ENCODE peak calls at places on chromosomes 11 and 22, in nine cellular contexts. S is effector memory CD4-positive, alpha-beta T cell; L is esophagus squamous epithelium; M is heart left ventricle; E is body of pancreas; P is cardiac muscle cell; Z is stomach; V is RWPE2; A is coronary artery. W is an unnamed sample.

GRCh38 chr11:19664896-19665548 is 47.6 kb upstream of the NAV2 start:
- DNase-seq in M (peak), A (no peak), V (no peak), P (peak), L (no peak), E (no peak), Z (no peak), S (no peak), W (peak)

GRCh38 chr11:19615503-19615902 is 97.1 kb upstream of the NAV2 start:
- DNase-seq in V (no peak), P (no peak), L (no peak), E (no peak), A (no peak), S (no peak), M (no peak), Z (no peak), W (no peak)

GRCh38 chr11:73240190-73240781 is 22.2 kb downstream of the P2RY2 start:
- DNase-seq in V (peak), S (no peak), E (peak), L (no peak), A (peak), M (peak), P (peak), Z (no peak), W (no peak)

GRCh38 chr22:41286639-41287091 is 678 bp upstream of the RANGAP1 start:
- DNase-seq in Z (no peak), E (no peak), P (peak), M (no peak), L (no peak), S (peak), A (no peak), V (no peak), W (no peak)

GRCh38 chr22:28430656-28431055 is 249.0 kb downstream of the TTC28 start:
- DNase-seq in S (no peak), E (no peak), A (no peak), M (no peak), L (no peak), P (no peak), V (no peak), Z (no peak), W (no peak)

GRCh38 chr11:126698576-126698975 is 302.0 kb downstream of the KIRREL3 start:
- DNase-seq in M (no peak), Z (no peak), P (no peak), S (no peak), A (no peak), E (no peak), L (no peak), V (no peak), W (no peak)

GRCh38 chr11:4606231-4607015 is 1.6 kb downstream of the TRIM68 start:
- DNase-seq in S (no peak), E (peak), M (no peak), A (no peak), V (no peak), Z (no peak), P (peak), L (no peak), W (no peak)

GRCh38 chr11:126340960-126341709 is 14.4 kb upstream of the ST3GAL4 start:
- DNase-seq in M (no peak), A (no peak), Z (no peak), S (no peak), P (no peak), L (no peak), V (no peak), E (no peak), W (no peak)

GRCh38 chr11:15768321-15768720 is 588.0 kb downstream of the SOX6 start:
- DNase-seq in M (no peak), L (no peak), A (no peak), V (no peak), S (no peak), E (no peak), P (no peak), Z (no peak), W (no peak)

GRCh38 chr22:36197065-36197440 is 4.6 kb downstream of the APOL4 start:
- DNase-seq in Z (no peak), M (peak), P (peak), E (peak), S (no peak), L (no peak), V (no peak), A (peak), W (no peak)

GRCh38 chr22:35930933-35931332 is 97.7 kb downstream of the RBFOX2 start:
- DNase-seq in L (no peak), Z (no peak), A (no peak), V (no peak), P (peak), M (no peak), E (peak), S (no peak), W (no peak)

GRCh38 chr22:28864878-28865596 is 18.3 kb upstream of the ZNRF3 start:
- DNase-seq in L (no peak), P (no peak), Z (no peak), M (no peak), E (no peak), V (no peak), A (no peak), S (no peak), W (no peak)

GRCh38 chr22:31347251-31348008 is 1.3 kb upstream of the PATZ1 start:
- DNase-seq in P (peak), L (no peak), S (peak), E (peak), A (no peak), Z (peak), M (peak), V (no peak), W (peak)

GRCh38 chr11:2518112-2518982 is 73.5 kb downstream of the KCNQ1 start:
- DNase-seq in S (no peak), L (no peak), A (no peak), P (no peak), E (no peak), V (peak), Z (peak), M (peak), W (peak)

GRCh38 chr11:74696932-74697687 is 34.1 kb downstream of the CHRDL2 start:
- DNase-seq in S (no peak), V (no peak), L (no peak), Z (peak), P (peak), A (peak), M (peak), E (peak), W (no peak)

GRCh38 chr22:28894793-28895192 is 11.4 kb downstream of the ZNRF3 start:
- DNase-seq in S (no peak), L (no peak), E (no peak), Z (no peak), M (no peak), P (no peak), V (no peak), A (no peak), W (no peak)

GRCh38 chr22:43587574-43587973 is 175.8 kb downstream of the MPPED1 start:
- DNase-seq in M (no peak), V (no peak), L (no peak), S (no peak), P (peak), A (no peak), E (no peak), Z (no peak), W (no peak)

GRCh38 chr22:35375031-35375430 is 5.9 kb upstream of the HMOX1 start:
- DNase-seq in E (no peak), L (no peak), V (no peak), P (peak), S (no peak), Z (no peak), M (no peak), A (no peak), W (no peak)

GRCh38 chr22:42820075-42820763 is 36.9 kb downstream of the ARFGAP3 start:
- DNase-seq in E (no peak), P (peak), S (no peak), A (no peak), V (no peak), L (no peak), M (no peak), Z (no peak), W (no peak)

GRCh38 chr11:59192446-59193020 is 20.2 kb downstream of the MPEG1 start:
- DNase-seq in L (no peak), V (no peak), A (no peak), S (no peak), M (no peak), P (no peak), E (no peak), Z (no peak), W (no peak)

GRCh38 chr11:60809691-60810090 is 24.6 kb downstream of the MS4A10 start:
- DNase-seq in Z (no peak), S (no peak), L (no peak), M (no peak), A (no peak), V (no peak), P (no peak), E (no peak), W (no peak)

GRCh38 chr22:19875061-19875530 is 20.4 kb upstream of the GNB1L start:
- DNase-seq in E (no peak), V (peak), Z (no peak), A (peak), S (no peak), P (no peak), M (peak), L (no peak), W (no peak)

GRCh38 chr11:91998466-91998865 is 226.2 kb upstream of the FAT3 start:
- DNase-seq in P (no peak), E (no peak), M (no peak), S (no peak), A (no peak), L (no peak), Z (no peak), V (no peak), W (no peak)

GRCh38 chr11:76629853-76630599 is 40.5 kb downstream of the LRRC32 start:
- DNase-seq in E (peak), A (no peak), V (no peak), Z (peak), S (no peak), P (peak), M (peak), L (no peak), W (no peak)

GRCh38 chr11:100923555-100923954 is 206.1 kb downstream of the PGR start:
- DNase-seq in L (no peak), P (no peak), Z (no peak), S (no peak), A (no peak), V (no peak), E (no peak), M (no peak), W (no peak)

GRCh38 chr11:74932169-74932568 is 16.7 kb downstream of the XRRA1 start:
- DNase-seq in A (no peak), P (peak), L (no peak), Z (no peak), S (no peak), V (no peak), E (no peak), M (no peak), W (no peak)

GRCh38 chr11:8033312-8033715 is 46.2 kb downstream of the EIF3F start:
- DNase-seq in E (peak), Z (peak), P (peak), S (peak), L (no peak), V (no peak), M (peak), A (peak), W (peak)

GRCh38 chr11:116829525-116830183 is at the start of gene APOC3:
- DNase-seq in P (peak), S (no peak), V (no peak), A (no peak), L (no peak), M (no peak), Z (no peak), E (no peak), W (no peak)

GRCh38 chr22:30204742-30205111 is 41.8 kb downstream of the LIF start:
- DNase-seq in L (no peak), E (no peak), P (peak), M (no peak), S (no peak), A (no peak), V (no peak), Z (peak), W (no peak)

GRCh38 chr11:69383946-69384547 is 90.1 kb downstream of the MYEOV start:
- DNase-seq in M (no peak), P (no peak), S (no peak), L (no peak), Z (no peak), V (no peak), A (no peak), E (no peak), W (no peak)

GRCh38 chr11:69381681-69382130 is 87.8 kb downstream of the MYEOV start:
- DNase-seq in L (no peak), V (peak), P (no peak), S (no peak), Z (peak), E (no peak), M (peak), A (no peak), W (no peak)

GRCh38 chr11:69382131-69383128 is 88.5 kb downstream of the MYEOV start:
- DNase-seq in P (peak), L (no peak), E (peak), A (peak), M (peak), S (no peak), V (peak), Z (peak), W (no peak)

GRCh38 chr11:69384548-69385465 is 90.9 kb downstream of the MYEOV start:
- DNase-seq in P (no peak), S (no peak), M (no peak), A (peak), V (no peak), E (no peak), Z (peak), L (no peak), W (no peak)

GRCh38 chr11:69383372-69383771 is 89.4 kb downstream of the MYEOV start:
- DNase-seq in S (no peak), A (peak), E (no peak), Z (peak), V (no peak), L (no peak), M (no peak), P (no peak), W (no peak)
- H3K27ac ChIP-seq in S (no peak), A (no peak), E (no peak), Z (no peak), V (no peak), L (no peak), M (no peak), P (no peak), W (no peak)

GRCh38 chr22:24518774-24519485 is 23.8 kb downstream of the UPB1 start:
- DNase-seq in A (no peak), V (no peak), Z (no peak), L (no peak), P (no peak), E (no peak), M (no peak), S (no peak), W (no peak)
- H3K27ac ChIP-seq in A (no peak), V (no peak), Z (no peak), L (no peak), P (no peak), E (no peak), M (no peak), S (no peak), W (no peak)

GRCh38 chr11:70155386-70155785 is 47.7 kb upstream of the FADD start:
- DNase-seq in Z (no peak), A (no peak), S (no peak), P (no peak), L (no peak), E (no peak), M (no peak), V (no peak), W (no peak)

GRCh38 chr11:70153133-70153727 is 49.9 kb upstream of the FADD start:
- DNase-seq in Z (no peak), P (no peak), M (no peak), V (no peak), A (no peak), E (no peak), S (no peak), L (no peak), W (no peak)

GRCh38 chr11:70158201-70158600 is 44.9 kb upstream of the FADD start:
- DNase-seq in M (no peak), Z (no peak), S (no peak), V (no peak), E (peak), L (no peak), P (peak), A (no peak), W (no peak)

GRCh38 chr11:70158757-70159389 is 44.2 kb upstream of the FADD start:
- DNase-seq in V (no peak), L (no peak), Z (no peak), S (no peak), E (no peak), M (no peak), P (no peak), A (no peak), W (no peak)

DNA sequence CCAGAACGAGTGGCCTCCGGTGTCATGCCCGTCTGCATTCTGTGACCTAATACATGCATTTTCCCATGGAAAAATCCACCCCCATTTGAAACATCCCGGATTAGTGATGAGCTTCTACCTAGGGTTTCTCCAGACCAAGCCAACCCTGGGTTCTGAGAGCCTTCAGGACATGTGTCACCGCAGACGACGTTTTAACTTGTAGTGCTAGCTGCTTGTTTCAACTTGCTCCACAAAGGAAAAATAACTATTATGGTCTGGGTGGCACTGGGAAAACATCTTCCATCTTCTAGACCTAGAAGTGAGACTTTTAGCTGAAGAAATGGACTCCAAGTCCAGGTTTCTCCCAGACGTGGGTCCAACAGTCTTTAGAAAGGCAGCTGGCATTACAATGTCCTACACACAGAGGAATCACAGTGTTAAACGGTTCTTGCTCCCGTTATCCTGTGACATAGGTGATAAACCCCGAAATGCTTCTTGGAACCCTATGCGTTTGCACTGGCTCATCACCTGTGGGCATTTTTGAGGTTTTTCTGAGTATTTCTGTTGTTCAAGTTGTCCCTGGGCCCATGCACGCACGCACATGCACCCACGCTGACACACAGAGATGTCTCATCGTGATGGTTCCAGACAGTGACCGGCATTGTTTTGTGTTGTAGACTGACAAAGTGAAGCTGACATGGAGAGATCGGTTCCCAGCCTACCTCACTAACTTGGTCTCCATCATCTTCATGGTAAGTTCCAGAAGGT is 46.6 kb upstream of the FADD start:
- DNase-seq in E (no peak), V (no peak), M (no peak), A (no peak), L (no peak), Z (no peak), S (no peak), P (no peak), W (no peak)
- H3K27ac ChIP-seq in E (no peak), V (no peak), M (no peak), A (no peak), L (peak), Z (no peak), S (no peak), P (no peak), W (no peak)

GRCh38 chr11:104623518-104623917 is 274.7 kb downstream of the CASP12 start:
- DNase-seq in E (no peak), P (peak), S (no peak), V (no peak), M (no peak), Z (no peak), A (no peak), L (no peak), W (no peak)
- H3K27ac ChIP-seq in E (no peak), P (no peak), S (no peak), V (peak), M (no peak), Z (no peak), A (no peak), L (no peak), W (no peak)

GRCh38 chr11:44590769-44591168 is 25.3 kb downstream of the CD82 start:
- DNase-seq in M (no peak), E (no peak), S (no peak), L (no peak), Z (no peak), V (no peak), P (no peak), A (no peak), W (no peak)
- H3K27ac ChIP-seq in M (peak), E (no peak), S (no peak), L (no peak), Z (no peak), V (no peak), P (no peak), A (peak), W (peak)

GRCh38 chr11:64996327-64996709 is 453 bp downstream of the BATF2 start:
- DNase-seq in E (no peak), P (no peak), M (no peak), L (no peak), V (no peak), A (no peak), S (no peak), Z (no peak), W (no peak)

GRCh38 chr11:64994318-64994717 is 2.5 kb downstream of the BATF2 start:
- DNase-seq in E (no peak), L (no peak), S (no peak), Z (no peak), V (no peak), P (no peak), M (no peak), A (no peak), W (no peak)

GRCh38 chr11:64987998-64988854 is 8.5 kb downstream of the BATF2 start:
- DNase-seq in A (no peak), E (no peak), V (no peak), L (no peak), S (no peak), M (no peak), P (no peak), Z (no peak), W (no peak)

GRCh38 chr11:64989416-64989815 is 7.4 kb downstream of the BATF2 start:
- DNase-seq in A (no peak), V (no peak), S (no peak), M (no peak), P (no peak), E (no peak), Z (no peak), L (no peak), W (no peak)

GRCh38 chr11:64990222-64990918 is 6.4 kb downstream of the BATF2 start:
- DNase-seq in S (no peak), M (peak), V (no peak), Z (no peak), P (peak), E (peak), L (no peak), A (no peak), W (no peak)
- H3K27ac ChIP-seq in S (no peak), M (peak), V (no peak), Z (no peak), P (no peak), E (no peak), L (no peak), A (no peak), W (no peak)

DNA sequence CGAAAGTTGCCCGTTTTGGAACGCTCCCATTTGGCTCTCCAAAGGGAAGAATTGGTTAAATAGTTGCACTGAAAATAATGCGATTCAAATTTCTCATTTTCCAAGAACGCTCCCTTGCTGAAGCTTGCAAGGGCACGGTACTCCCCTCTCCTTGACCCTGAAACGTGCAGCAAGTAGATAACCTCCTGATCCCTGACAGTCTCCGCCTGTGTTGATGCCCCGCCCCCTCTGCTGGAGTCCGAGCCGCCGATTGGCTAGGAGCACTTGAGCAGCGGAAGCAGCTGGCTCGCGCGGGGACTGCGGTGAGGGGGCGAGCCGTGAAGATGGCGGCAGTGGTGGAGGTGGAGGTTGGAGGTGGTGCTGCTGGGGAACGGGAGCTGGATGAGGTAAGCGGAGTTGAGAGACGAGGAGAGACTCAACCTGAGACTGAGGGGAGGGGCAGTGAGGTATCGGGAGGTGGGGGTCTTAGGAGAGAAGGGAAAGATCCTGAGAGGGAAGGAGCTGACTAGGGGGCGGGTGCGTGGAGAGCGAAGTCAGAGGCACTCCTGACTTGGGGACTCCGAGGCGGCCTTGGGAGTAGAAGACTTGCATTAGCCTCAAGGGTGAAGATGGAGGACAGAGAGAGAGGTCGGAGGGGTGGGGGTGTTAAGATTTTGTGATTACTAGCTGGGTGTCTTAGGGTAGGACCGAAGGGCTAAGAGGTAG is at the start of gene RNF121:
- DNase-seq in E (peak), M (peak), S (peak), A (peak), P (peak), Z (peak), L (peak), V (peak), W (peak)
- H3K27ac ChIP-seq in E (peak), M (peak), S (peak), A (peak), P (peak), Z (peak), L (peak), V (peak), W (peak)

W was measured in dorsolateral prefrontal cortex.